ENCODE peak calls at places on chromosomes 3 and 15, in nine cellular contexts. Y, G, S, L, Z, N, A, O and T are unnamed samples.

GRCh38 chr3:195162033-195162669 is 108.8 kb downstream of the XXYLT1 start:
- DNase-seq in G (no peak), L (peak), A (no peak), Z (peak), N (no peak), Y (no peak), O (peak), S (no peak), T (no peak)

GRCh38 chr3:140711719-140712086 is 33.8 kb downstream of the TRIM42 start:
- DNase-seq in L (no peak), S (no peak), Z (no peak), G (no peak), N (no peak), Y (no peak), O (no peak), A (no peak), T (no peak)

GRCh38 chr3:126525091-126525852 is 1.3 kb downstream of the CHST13 start:
- DNase-seq in S (no peak), L (no peak), G (no peak), A (no peak), N (no peak), Z (no peak), O (no peak), Y (no peak), T (no peak)

GRCh38 chr15:68190048-68190447 is 15.1 kb downstream of the CALML4 start:
- DNase-seq in A (no peak), Y (no peak), Z (no peak), N (no peak), O (no peak), G (no peak), L (no peak), S (no peak), T (no peak)

GRCh38 chr3:61608072-61608471 is 46.7 kb downstream of the PTPRG start:
- DNase-seq in S (no peak), L (no peak), O (no peak), G (no peak), A (no peak), N (no peak), Z (no peak), Y (no peak), T (no peak)

GRCh38 chr3:70947584-70947983 is 635.1 kb upstream of the MDFIC2 start:
- DNase-seq in Y (no peak), N (no peak), Z (no peak), O (no peak), L (no peak), G (no peak), S (no peak), A (no peak), T (no peak)

GRCh38 chr15:74228723-74229081 is 7.4 kb upstream of the CCDC33 start:
- DNase-seq in O (no peak), Y (no peak), Z (no peak), A (no peak), G (no peak), N (no peak), S (no peak), L (no peak), T (no peak)

GRCh38 chr3:143349455-143349854 is 229.9 kb downstream of the CHST2 start:
- DNase-seq in S (no peak), A (no peak), Z (no peak), G (no peak), Y (no peak), N (no peak), L (no peak), O (no peak), T (no peak)

GRCh38 chr3:7271631-7272030 is 410.7 kb downstream of the GRM7 start:
- DNase-seq in S (no peak), Y (no peak), G (no peak), A (no peak), N (no peak), O (no peak), Z (no peak), L (no peak), T (no peak)

GRCh38 chr3:150349314-150350097 is 58.6 kb upstream of the TSC22D2 start:
- DNase-seq in L (no peak), Y (no peak), N (no peak), A (peak), Z (no peak), S (no peak), O (no peak), G (no peak), T (peak)